ENCODE peak calls at places on chromosomes 3 and 15, in five cellular contexts. One of them, this sample, is unnamed.

GRCh38 chr3:55006277-55006676 is 78.4 kb upstream of the LRTM1 start:
- DNase-seq in Peyer's patch: no peak
- DNase-seq in right lobe of liver: no peak
- DNase-seq in prostate gland: no peak
- DNase-seq in tibial nerve: no peak
- DNase-seq in this sample: no peak

GRCh38 chr3:183008303-183008702 is 28.0 kb upstream of the DCUN1D1 start:
- DNase-seq in Peyer's patch: no peak
- DNase-seq in right lobe of liver: no peak
- DNase-seq in prostate gland: no peak
- DNase-seq in tibial nerve: no peak
- DNase-seq in this sample: no peak

GRCh38 chr3:82376883-82377282 is 615.4 kb upstream of the GBE1 start:
- DNase-seq in Peyer's patch: no peak
- DNase-seq in right lobe of liver: no peak
- DNase-seq in prostate gland: no peak
- DNase-seq in tibial nerve: no peak
- DNase-seq in this sample: no peak

GRCh38 chr3:169266351-169266750 is 397.2 kb downstream of the MECOM start:
- DNase-seq in Peyer's patch: no peak
- DNase-seq in right lobe of liver: no peak
- DNase-seq in prostate gland: no peak
- DNase-seq in tibial nerve: no peak
- DNase-seq in this sample: no peak

GRCh38 chr15:52331490-52332240 is 36.1 kb upstream of the MYO5C start:
- DNase-seq in Peyer's patch: peak; percentile 64
- DNase-seq in right lobe of liver: no peak
- DNase-seq in prostate gland: peak; percentile 10
- DNase-seq in tibial nerve: no peak
- DNase-seq in this sample: peak; percentile 21

GRCh38 chr3:111080357-111080937 is 8.8 kb downstream of the NECTIN3 start:
- DNase-seq in Peyer's patch: no peak
- DNase-seq in right lobe of liver: no peak
- DNase-seq in prostate gland: no peak
- DNase-seq in tibial nerve: no peak
- DNase-seq in this sample: no peak

GRCh38 chr15:99105516-99106341 is 849 bp downstream of the SYNM start:
- DNase-seq in Peyer's patch: peak; percentile 54
- DNase-seq in right lobe of liver: peak; percentile 59
- DNase-seq in prostate gland: no peak
- DNase-seq in tibial nerve: no peak
- DNase-seq in this sample: no peak

GRCh38 chr3:129315386-129315991 is 36.8 kb downstream of the HMCES start:
- DNase-seq in Peyer's patch: no peak
- DNase-seq in right lobe of liver: no peak
- DNase-seq in prostate gland: peak; percentile 36
- DNase-seq in tibial nerve: no peak
- DNase-seq in this sample: no peak

GRCh38 chr15:39586387-39587171 is 5.7 kb downstream of the THBS1 start:
- DNase-seq in Peyer's patch: no peak
- DNase-seq in right lobe of liver: no peak
- DNase-seq in prostate gland: peak; percentile 39
- DNase-seq in tibial nerve: no peak
- DNase-seq in this sample: no peak

GRCh38 chr3:71202848-71203390 is 380.6 kb downstream of the FOXP1 start:
- DNase-seq in Peyer's patch: no peak
- DNase-seq in right lobe of liver: no peak
- DNase-seq in prostate gland: no peak
- DNase-seq in tibial nerve: no peak
- DNase-seq in this sample: no peak
- TF ChIP-seq POLR2A in Peyer's patch: no peak
- TF ChIP-seq POLR2A in right lobe of liver: no peak
- TF ChIP-seq POLR2A in prostate gland: no peak
- TF ChIP-seq POLR2A in tibial nerve: no peak
- TF ChIP-seq POLR2A in this sample: no peak

GRCh38 chr3:194633349-194634004 is at the start of gene TMEM44:
- DNase-seq in Peyer's patch: peak; percentile 85
- DNase-seq in right lobe of liver: peak; percentile 70
- DNase-seq in prostate gland: peak; percentile 63
- DNase-seq in tibial nerve: no peak
- DNase-seq in this sample: peak; percentile 71
- TF ChIP-seq POLR2A in Peyer's patch: peak; percentile 31
- TF ChIP-seq POLR2A in right lobe of liver: peak; percentile 28
- TF ChIP-seq POLR2A in prostate gland: peak; percentile 60
- TF ChIP-seq POLR2A in tibial nerve: peak; percentile 10
- TF ChIP-seq POLR2A in this sample: peak; percentile 26

GRCh38 chr3:37096292-37096691 is 78.1 kb downstream of the LRRFIP2 start:
- DNase-seq in Peyer's patch: no peak
- DNase-seq in right lobe of liver: no peak
- DNase-seq in prostate gland: no peak
- DNase-seq in tibial nerve: no peak
- DNase-seq in this sample: no peak
- TF ChIP-seq POLR2A in Peyer's patch: no peak
- TF ChIP-seq POLR2A in right lobe of liver: no peak
- TF ChIP-seq POLR2A in prostate gland: no peak
- TF ChIP-seq POLR2A in tibial nerve: no peak
- TF ChIP-seq POLR2A in this sample: no peak

GRCh38 chr3:57596495-57597239 is 477 bp downstream of the ARF4 start:
- DNase-seq in Peyer's patch: peak; percentile 89
- DNase-seq in right lobe of liver: peak; percentile 85
- DNase-seq in prostate gland: peak; percentile 67
- DNase-seq in tibial nerve: peak; percentile 58
- DNase-seq in this sample: peak; percentile 19
- TF ChIP-seq POLR2A in Peyer's patch: peak; percentile 22
- TF ChIP-seq POLR2A in right lobe of liver: peak; percentile 24
- TF ChIP-seq POLR2A in prostate gland: peak; percentile 50
- TF ChIP-seq POLR2A in tibial nerve: no peak
- TF ChIP-seq POLR2A in this sample: no peak

GRCh38 chr15:80107204-80107603 is 45.6 kb upstream of the FAH start:
- DNase-seq in Peyer's patch: no peak
- DNase-seq in right lobe of liver: no peak
- DNase-seq in prostate gland: no peak
- DNase-seq in tibial nerve: no peak
- DNase-seq in this sample: no peak
- TF ChIP-seq POLR2A in Peyer's patch: no peak
- TF ChIP-seq POLR2A in right lobe of liver: no peak
- TF ChIP-seq POLR2A in prostate gland: no peak
- TF ChIP-seq POLR2A in tibial nerve: no peak
- TF ChIP-seq POLR2A in this sample: no peak

GRCh38 chr15:34583399-34584320 is at the start of gene GOLGA8B:
- DNase-seq in Peyer's patch: peak; percentile 90
- DNase-seq in right lobe of liver: peak; percentile 85
- DNase-seq in prostate gland: peak; percentile 68
- DNase-seq in tibial nerve: no peak
- DNase-seq in this sample: peak; percentile 82
- TF ChIP-seq POLR2A in Peyer's patch: no peak
- TF ChIP-seq POLR2A in right lobe of liver: peak; percentile 63
- TF ChIP-seq POLR2A in prostate gland: no peak
- TF ChIP-seq POLR2A in tibial nerve: no peak
- TF ChIP-seq POLR2A in this sample: peak; percentile 21

GRCh38 chr3:187748050-187748481 is 2.8 kb upstream of the BCL6 start:
- DNase-seq in Peyer's patch: peak; percentile 97
- DNase-seq in right lobe of liver: peak; percentile 93
- DNase-seq in prostate gland: peak; percentile 92
- DNase-seq in tibial nerve: peak; percentile 96
- DNase-seq in this sample: no peak
- TF ChIP-seq POLR2A in Peyer's patch: no peak
- TF ChIP-seq POLR2A in right lobe of liver: no peak
- TF ChIP-seq POLR2A in prostate gland: no peak
- TF ChIP-seq POLR2A in tibial nerve: no peak
- TF ChIP-seq POLR2A in this sample: no peak

GRCh38 chr3:7025581-7026300 is 164.8 kb downstream of the GRM7 start:
- DNase-seq in Peyer's patch: no peak
- DNase-seq in right lobe of liver: no peak
- DNase-seq in prostate gland: no peak
- DNase-seq in tibial nerve: no peak
- DNase-seq in this sample: no peak

DNA sequence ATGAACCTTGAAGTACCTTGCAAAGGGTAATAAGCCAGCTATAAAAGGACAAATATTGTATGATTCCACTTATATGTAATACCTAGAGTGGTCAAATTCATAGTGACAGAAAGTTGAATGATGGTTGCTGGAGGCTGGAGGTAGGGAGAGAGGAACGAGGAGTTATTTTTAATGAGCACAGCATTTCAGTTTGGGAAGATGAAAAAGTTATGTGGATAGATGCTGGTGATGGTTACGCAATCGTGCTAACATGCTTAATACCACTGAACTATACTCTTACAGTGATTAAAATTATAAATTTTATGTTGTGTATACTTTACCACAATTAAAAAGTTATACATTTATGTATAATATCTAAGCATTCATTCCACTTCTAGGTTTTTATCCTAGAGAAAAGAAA is 168.6 kb downstream of the GRM7 start:
- DNase-seq in Peyer's patch: no peak
- DNase-seq in right lobe of liver: no peak
- DNase-seq in prostate gland: no peak
- DNase-seq in tibial nerve: no peak
- DNase-seq in this sample: no peak
- TF ChIP-seq POLR2A in Peyer's patch: no peak
- TF ChIP-seq POLR2A in right lobe of liver: no peak
- TF ChIP-seq POLR2A in prostate gland: no peak
- TF ChIP-seq POLR2A in tibial nerve: no peak
- TF ChIP-seq POLR2A in this sample: no peak

GRCh38 chr3:53170325-53171108 is 9.5 kb downstream of the PRKCD start:
- DNase-seq in Peyer's patch: peak; percentile 79
- DNase-seq in right lobe of liver: no peak
- DNase-seq in prostate gland: no peak
- DNase-seq in tibial nerve: no peak
- DNase-seq in this sample: no peak
- TF ChIP-seq POLR2A in Peyer's patch: no peak
- TF ChIP-seq POLR2A in right lobe of liver: no peak
- TF ChIP-seq POLR2A in prostate gland: no peak
- TF ChIP-seq POLR2A in tibial nerve: no peak
- TF ChIP-seq POLR2A in this sample: no peak

This sample was measured in GM12892.